ENCODE peak calls at places on chromosomes 11 and 22, in nine cellular contexts. H, A, Y, M, D, X, T, O and N are unnamed samples.

GRCh38 chr22:27919943-27920755 is 1.1 kb upstream of the PITPNB start:
- DNase-seq in H (no peak), A (no peak), Y (peak), M (peak), D (peak), X (peak), T (peak), O (peak), N (no peak)

GRCh38 chr22:44689915-44690524 is 12.0 kb upstream of the PRR5 start:
- DNase-seq in H (no peak), A (no peak), Y (no peak), M (no peak), D (no peak), X (no peak), T (no peak), O (no peak), N (no peak)

GRCh38 chr11:2092956-2093412 is 46.2 kb downstream of the IGF2 start:
- DNase-seq in H (peak), A (no peak), Y (peak), M (peak), D (no peak), X (peak), T (peak), O (no peak), N (peak)

GRCh38 chr22:28894320-28894719 is 10.9 kb downstream of the ZNRF3 start:
- DNase-seq in H (peak), A (no peak), Y (no peak), M (peak), D (no peak), X (peak), T (no peak), O (no peak), N (no peak)

GRCh38 chr11:70747285-70747684 is 349.0 kb downstream of the CTTN start:
- DNase-seq in H (no peak), A (no peak), Y (no peak), M (no peak), D (no peak), X (no peak), T (no peak), O (no peak), N (no peak)

GRCh38 chr22:46390652-46391301 is 55.3 kb downstream of the TRMU start:
- DNase-seq in H (no peak), A (no peak), Y (peak), M (peak), D (peak), X (peak), T (peak), O (no peak), N (no peak)

GRCh38 chr11:118306556-118306955 is 2.0 kb downstream of the CD3E start:
- DNase-seq in H (no peak), A (no peak), Y (no peak), M (no peak), D (no peak), X (no peak), T (no peak), O (no peak), N (no peak)

GRCh38 chr22:47089796-47090460 is 327.5 kb downstream of the TBC1D22A start:
- DNase-seq in H (no peak), A (no peak), Y (no peak), M (no peak), D (no peak), X (no peak), T (no peak), O (no peak), N (no peak)

GRCh38 chr11:66221726-66222236 is 46.7 kb upstream of the RAB1B start:
- DNase-seq in H (peak), A (no peak), Y (peak), M (no peak), D (no peak), X (no peak), T (no peak), O (no peak), N (no peak)

GRCh38 chr11:47443028-47443700 is 5.8 kb downstream of the RAPSN start:
- DNase-seq in H (no peak), A (no peak), Y (no peak), M (no peak), D (no peak), X (no peak), T (no peak), O (peak), N (no peak)

GRCh38 chr11:128521697-128522062 is 65.7 kb downstream of the ETS1 start:
- DNase-seq in H (no peak), A (no peak), Y (no peak), M (no peak), D (peak), X (no peak), T (no peak), O (no peak), N (no peak)

GRCh38 chr11:109993786-109994185 is 99.4 kb upstream of the ZC3H12C start:
- DNase-seq in H (no peak), A (no peak), Y (peak), M (no peak), D (no peak), X (no peak), T (no peak), O (no peak), N (no peak)

GRCh38 chr22:44297662-44298061 is 15.1 kb downstream of the SHISAL1 start:
- DNase-seq in H (no peak), A (no peak), Y (no peak), M (no peak), D (no peak), X (no peak), T (no peak), O (no peak), N (no peak)

GRCh38 chr11:30889116-30889765 is 303.1 kb upstream of the MPPED2 start:
- DNase-seq in H (no peak), A (no peak), Y (peak), M (no peak), D (no peak), X (no peak), T (no peak), O (no peak), N (no peak)

GRCh38 chr22:37880668-37881440 is 25.2 kb upstream of the MICALL1 start:
- DNase-seq in H (no peak), A (no peak), Y (peak), M (no peak), D (no peak), X (no peak), T (peak), O (no peak), N (no peak)

GRCh38 chr11:134418119-134418840 is 6.2 kb upstream of the B3GAT1 start:
- DNase-seq in H (peak), A (no peak), Y (peak), M (no peak), D (no peak), X (no peak), T (peak), O (no peak), N (no peak)

DNA sequence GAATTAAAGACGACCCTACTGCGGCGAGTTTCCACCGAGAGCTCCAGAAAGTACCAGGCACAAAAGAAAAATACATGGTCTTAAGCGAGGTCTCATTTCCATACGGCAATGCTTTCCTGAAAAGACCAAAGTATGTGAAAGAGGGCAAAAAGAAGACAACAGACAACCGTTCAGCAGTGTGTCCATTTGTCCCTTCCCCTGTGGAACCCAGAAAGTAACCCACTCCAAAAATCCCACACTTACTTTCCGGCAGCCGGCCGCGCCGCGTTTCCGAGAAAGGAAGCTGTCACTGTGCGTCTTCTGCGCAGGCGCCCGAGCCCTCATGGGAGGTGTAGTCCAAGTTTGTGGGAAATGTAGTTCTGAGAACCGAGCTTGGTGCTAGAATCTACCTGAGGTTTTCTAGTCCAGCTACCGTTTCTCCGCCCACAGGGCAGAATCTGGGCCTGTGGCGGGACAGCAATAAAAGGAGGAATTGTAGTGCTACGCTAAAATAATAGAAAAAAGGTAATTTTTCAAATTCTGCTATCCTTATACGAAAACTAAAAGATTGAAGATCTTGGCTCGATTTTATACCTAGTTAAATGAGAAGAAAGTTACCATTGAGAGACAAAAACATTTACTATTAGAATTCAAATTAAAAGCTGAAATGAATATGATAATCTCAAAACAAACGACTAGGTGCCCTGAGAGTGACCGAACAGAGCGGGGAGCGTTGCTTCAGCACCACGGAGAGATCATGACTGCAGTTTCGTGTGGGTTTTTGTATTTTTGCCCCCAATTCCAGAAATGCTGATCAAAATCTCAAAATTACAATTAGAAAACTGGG is at the start of gene PUS3:
- DNase-seq in H (peak), A (peak), Y (peak), M (peak), D (peak), X (peak), T (peak), O (peak), N (peak)
- TF ChIP-seq POLR2A in H (peak), A (peak), Y (no peak), M (no peak), D (peak), X (peak), T (no peak), O (peak), N (peak)

DNA sequence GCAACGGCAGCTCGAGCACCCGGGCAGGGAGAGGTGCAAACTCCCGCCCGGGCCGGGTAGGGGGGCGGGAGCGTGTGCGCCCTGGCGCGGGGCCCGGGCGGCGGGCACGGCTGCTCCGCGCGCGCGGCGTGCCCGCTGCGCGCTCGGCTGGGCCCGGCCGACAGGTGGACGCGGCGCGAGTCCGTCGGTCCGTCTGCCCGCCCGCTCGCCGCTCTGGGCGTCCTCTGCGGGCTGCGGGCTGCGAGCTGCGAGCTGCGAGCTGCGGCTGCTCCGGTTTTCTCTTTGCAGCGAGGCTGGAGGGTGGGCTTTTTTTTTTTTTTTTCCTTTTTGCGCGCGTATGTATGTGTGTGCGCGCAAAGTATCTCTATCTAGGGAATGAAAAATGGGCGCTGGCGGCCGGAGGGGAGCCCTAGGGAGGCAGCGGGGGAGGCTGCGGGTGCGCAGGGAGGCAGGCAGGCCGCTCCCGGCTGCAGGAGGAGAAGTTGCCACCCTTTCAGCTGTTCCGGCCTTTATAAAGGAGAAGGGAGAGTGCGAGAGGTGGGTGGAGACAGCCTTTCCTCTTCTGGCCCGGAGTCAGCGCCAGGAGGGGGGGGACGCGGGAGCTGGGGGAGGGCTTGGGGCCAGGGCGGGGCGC is at the start of gene PDGFB:
- DNase-seq in H (peak), A (no peak), Y (no peak), M (peak), D (no peak), X (peak), T (peak), O (no peak), N (no peak)
- TF ChIP-seq POLR2A in H (no peak), A (no peak), Y (no peak), M (no peak), D (no peak), X (peak), T (no peak), O (peak), N (peak)

DNA sequence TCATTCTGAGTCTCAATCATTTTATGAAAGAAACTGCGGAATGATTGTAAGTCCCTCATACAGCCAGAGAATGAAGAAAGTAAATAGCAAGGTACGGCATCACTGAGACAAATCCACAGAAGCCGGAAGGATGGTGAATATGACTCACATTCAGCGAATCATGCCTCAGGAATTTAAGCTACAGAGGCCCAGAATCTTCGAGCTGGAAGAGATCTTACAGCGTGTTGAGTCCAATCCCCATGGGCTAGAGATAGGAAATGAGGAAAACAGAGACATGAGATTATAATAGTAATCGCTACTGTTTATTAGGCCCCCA is 173.2 kb downstream of the KIF18A start:
- DNase-seq in H (no peak), A (no peak), Y (peak), M (no peak), D (no peak), X (no peak), T (no peak), O (peak), N (peak)
- TF ChIP-seq POLR2A in H (no peak), A (no peak), Y (no peak), M (no peak), D (no peak), X (no peak), T (no peak), O (no peak), N (no peak)

GRCh38 chr11:123063396-123064267 is 1.7 kb upstream of the HSPA8 start:
- DNase-seq in H (peak), A (no peak), Y (peak), M (peak), D (peak), X (peak), T (peak), O (no peak), N (no peak)
- TF ChIP-seq POLR2A in H (no peak), A (no peak), Y (no peak), M (no peak), D (no peak), X (no peak), T (no peak), O (no peak), N (no peak)

DNA sequence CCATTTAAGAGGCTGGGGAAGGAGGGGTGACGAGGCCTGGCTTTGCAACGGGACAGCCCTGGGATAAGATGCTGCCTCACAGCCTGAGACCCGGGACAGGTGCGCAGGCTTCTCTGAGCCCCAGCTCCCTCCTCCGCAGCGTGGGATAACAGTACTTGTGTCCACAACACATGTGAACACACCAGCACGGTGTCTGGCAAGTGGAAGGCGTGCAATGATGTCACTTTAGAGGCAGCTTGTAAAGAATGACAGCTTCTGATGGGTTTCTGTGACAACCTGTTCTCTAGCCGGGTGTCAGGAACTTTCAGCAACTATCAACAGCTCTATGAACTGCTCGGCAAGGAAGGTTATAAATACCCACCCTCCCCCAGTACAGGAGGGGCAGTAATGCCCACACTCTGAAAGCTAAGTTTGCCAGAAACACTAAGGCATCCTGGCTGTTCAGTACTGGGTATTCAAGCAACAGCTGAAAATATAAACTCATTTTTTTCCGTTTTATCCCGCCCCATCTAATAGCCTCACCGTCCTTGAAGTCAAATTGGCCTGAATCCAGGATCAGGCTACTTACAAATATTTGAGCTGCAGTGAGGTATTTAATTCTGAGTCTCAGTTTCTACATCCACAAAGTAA is 59.7 kb downstream of the MYH9 start:
- DNase-seq in H (no peak), A (no peak), Y (peak), M (peak), D (no peak), X (peak), T (no peak), O (no peak), N (no peak)
- TF ChIP-seq POLR2A in H (no peak), A (no peak), Y (peak), M (peak), D (no peak), X (no peak), T (no peak), O (no peak), N (no peak)

DNA sequence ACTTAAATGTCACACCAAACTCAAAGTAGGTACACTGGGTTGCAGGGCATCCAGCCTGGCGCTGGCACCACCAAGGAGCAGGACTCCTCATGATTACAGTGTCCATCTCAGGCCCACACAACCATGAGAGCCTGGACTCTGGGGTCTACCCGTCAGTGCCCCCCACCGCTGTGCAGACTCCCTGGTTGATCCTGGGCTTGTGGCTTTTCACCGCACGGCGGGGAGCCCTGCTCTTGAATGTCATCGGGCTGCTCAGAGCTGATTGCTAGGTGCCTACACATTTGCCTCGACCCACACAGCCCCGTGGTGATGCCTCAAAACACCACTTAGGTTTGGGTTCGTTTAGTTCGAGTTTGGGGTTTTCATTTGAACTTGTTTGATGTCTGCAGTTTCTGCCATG is 63.0 kb downstream of the WNT11 start:
- DNase-seq in H (no peak), A (no peak), Y (no peak), M (no peak), D (no peak), X (no peak), T (no peak), O (no peak), N (no peak)
- TF ChIP-seq POLR2A in H (no peak), A (peak), Y (no peak), M (no peak), D (no peak), X (no peak), T (no peak), O (no peak), N (no peak)

DNA sequence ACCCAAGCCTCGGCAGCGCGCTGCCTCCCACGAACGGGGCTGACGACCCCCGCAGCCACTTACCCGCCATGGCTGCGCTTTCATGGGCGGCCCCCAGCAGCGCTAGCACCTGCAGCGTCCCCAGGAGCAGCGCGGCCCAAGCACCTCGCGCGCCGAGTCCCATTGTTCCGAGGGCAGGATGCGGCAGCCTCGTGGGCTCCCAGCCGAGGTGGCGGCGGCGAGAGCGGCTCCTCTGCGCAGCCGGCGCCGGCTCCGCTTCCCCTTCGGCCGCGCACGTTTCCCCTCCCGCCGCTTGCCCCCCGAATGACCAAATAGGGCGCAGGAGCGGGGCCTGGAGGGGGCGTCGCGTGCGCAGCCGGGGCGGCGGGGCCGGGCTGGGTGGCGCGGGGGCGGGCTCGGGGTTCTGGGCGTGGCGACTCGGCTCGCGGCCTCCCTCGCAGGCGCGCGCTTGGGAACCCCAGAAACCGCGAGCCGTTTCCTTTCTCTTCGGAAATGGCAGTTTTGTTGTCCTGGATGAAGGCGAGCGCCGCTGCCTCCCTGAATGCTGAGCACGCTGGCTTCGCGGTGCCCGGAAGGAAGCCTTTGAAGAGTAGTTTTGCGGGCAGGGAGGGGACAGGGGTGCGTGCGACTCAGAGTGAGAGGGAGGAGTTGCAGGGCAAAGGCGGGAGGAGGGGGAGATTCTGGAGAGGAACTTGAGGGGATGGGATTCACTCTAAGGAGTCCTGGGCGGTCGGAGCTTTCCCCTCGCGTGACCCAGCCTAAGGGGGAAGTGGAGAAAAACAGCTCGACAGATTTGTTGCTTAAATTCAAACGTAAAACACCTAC is at the start of gene TMEM123:
- DNase-seq in H (peak), A (peak), Y (peak), M (peak), D (peak), X (peak), T (peak), O (peak), N (peak)
- TF ChIP-seq POLR2A in H (peak), A (peak), Y (no peak), M (no peak), D (peak), X (peak), T (no peak), O (peak), N (peak)